ENCODE peak calls at places on chromosomes 1 and 21, in six cellular contexts. I is H1, V is mesendoderm, J is IMR-90, W is mesenchymal stem cell, Q is neuronal stem cell. N is an unnamed sample.

GRCh38 chr1:66996018-66996682 is 57.8 kb downstream of the SLC35D1 start:
- DNase-seq in I (peak), V (peak), J (peak), W (peak), Q (peak), N (peak)

GRCh38 chr1:167913895-167914502 is at the start of gene ADCY10:
- DNase-seq in I (no peak), V (no peak), J (no peak), W (no peak), Q (no peak), N (no peak)

GRCh38 chr1:155079487-155080249 is 1.0 kb downstream of the EFNA3 start:
- DNase-seq in I (no peak), V (no peak), J (no peak), W (peak), Q (no peak), N (no peak)

GRCh38 chr1:72516826-72517225 is 234.5 kb upstream of the NEGR1 start:
- DNase-seq in I (no peak), V (no peak), J (no peak), W (no peak), Q (no peak), N (no peak)

GRCh38 chr1:82759035-82759434 is 958.3 kb downstream of the ADGRL2 start:
- DNase-seq in I (no peak), V (peak), J (no peak), W (no peak), Q (no peak), N (no peak)

GRCh38 chr1:111334169-111334568 is 43.5 kb downstream of the CHIA start:
- DNase-seq in I (no peak), V (peak), J (peak), W (peak), Q (no peak), N (peak)

GRCh38 chr1:170698711-170699275 is 34.9 kb downstream of the PRRX1 start:
- DNase-seq in I (no peak), V (peak), J (peak), W (no peak), Q (peak), N (no peak)

GRCh38 chr1:212450331-212450881 is 17.7 kb downstream of the NENF start:
- DNase-seq in I (no peak), V (no peak), J (no peak), W (no peak), Q (no peak), N (no peak)

GRCh38 chr1:225318706-225319575 is 108.9 kb downstream of the LBR start:
- DNase-seq in I (no peak), V (peak), J (peak), W (peak), Q (peak), N (peak)

GRCh38 chr1:69569983-69570755 is 2.4 kb downstream of the LRRC7 start:
- DNase-seq in I (no peak), V (peak), J (no peak), W (peak), Q (peak), N (peak)
- H2BK5ac ChIP-seq in I (no peak), V (no peak), J (no peak), W (no peak), Q (no peak), N (no peak)

GRCh38 chr21:38249256-38249655 is 7.5 kb upstream of the KCNJ15 start:
- DNase-seq in I (no peak), V (no peak), J (no peak), W (no peak), Q (no peak), N (no peak)
- H2BK5ac ChIP-seq in I (no peak), V (no peak), J (no peak), W (no peak), Q (no peak), N (no peak)

DNA sequence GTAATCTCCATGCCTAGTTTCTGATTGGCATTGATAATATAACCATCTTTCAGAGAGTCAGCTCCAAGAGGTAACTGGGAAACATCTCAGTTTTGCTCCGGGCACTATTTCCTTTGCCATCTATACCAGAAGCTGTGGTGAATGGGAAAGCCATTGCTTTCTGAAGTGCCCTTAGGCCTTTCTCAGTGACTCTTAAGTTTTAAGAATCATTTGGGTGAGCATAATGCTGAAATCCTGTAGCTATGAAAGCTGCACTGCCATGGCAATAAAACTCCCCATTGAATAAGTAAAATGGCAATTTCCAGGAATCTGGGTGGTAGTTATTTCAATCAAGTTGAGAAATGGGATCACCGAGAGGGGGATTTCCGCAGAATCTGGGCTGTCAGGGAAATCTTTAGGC is 26.9 kb upstream of the MACF1 start:
- DNase-seq in I (no peak), V (no peak), J (no peak), W (peak), Q (no peak), N (no peak)
- H2BK5ac ChIP-seq in I (no peak), V (no peak), J (peak), W (peak), Q (no peak), N (no peak)

DNA sequence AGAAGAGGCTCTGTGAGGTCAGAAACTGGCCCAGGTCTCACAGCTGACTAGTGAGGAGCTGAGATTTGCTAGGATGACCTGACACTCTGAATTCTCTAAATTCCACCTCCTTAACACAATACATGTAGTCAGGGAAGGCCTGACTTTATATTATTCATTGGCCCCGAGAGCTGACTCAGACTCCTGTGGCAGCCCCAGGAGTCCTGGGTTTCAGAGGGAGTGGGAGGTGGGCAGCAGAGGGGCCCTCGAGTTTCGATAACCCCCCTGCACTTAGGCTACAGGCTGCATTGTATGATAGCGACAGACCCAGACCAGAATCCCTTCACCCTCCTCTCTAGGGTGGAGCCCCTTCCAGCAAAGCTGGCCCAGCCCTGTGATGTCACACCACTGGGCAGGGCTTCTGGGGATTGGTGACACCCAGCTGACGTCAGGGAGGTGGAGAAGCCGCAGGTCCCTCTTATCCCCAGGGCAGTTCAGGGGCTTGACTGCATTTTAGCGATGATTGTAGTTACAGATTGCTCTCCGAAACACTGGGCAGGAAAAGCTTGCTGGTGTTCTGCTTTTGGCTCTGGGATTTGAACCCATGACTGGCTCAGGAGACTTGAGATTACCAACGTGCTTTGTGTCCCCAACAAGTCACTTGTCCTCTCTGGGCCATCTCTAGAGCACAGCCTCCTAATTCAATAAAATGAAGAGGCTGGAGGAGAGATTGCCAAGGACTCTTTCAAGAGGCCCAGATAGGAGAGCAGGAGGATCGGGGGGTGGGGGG is 17.0 kb upstream of the GPR37L1 start:
- DNase-seq in I (peak), V (peak), J (peak), W (peak), Q (peak), N (peak)
- H2BK5ac ChIP-seq in I (peak), V (peak), J (no peak), W (no peak), Q (peak), N (no peak)

GRCh38 chr1:31936966-31937299 is 1.2 kb downstream of the PTP4A2 start:
- DNase-seq in I (no peak), V (no peak), J (no peak), W (no peak), Q (no peak), N (no peak)
- H2BK5ac ChIP-seq in I (peak), V (no peak), J (peak), W (no peak), Q (no peak), N (no peak)

N was measured in H9.